ENCODE peak calls at places on chromosome 9, in five cellular contexts. H, B, J, S and W are unnamed samples.
A peak's percentile ranks its signal among the peaks of the same experiment; 100 is the strongest.

GRCh38 chr9:81519816-81520215 is 169.5 kb downstream of the TLE1 start:
- DNase-seq in J (no peak), S (no peak), B (no peak), H (no peak), W (no peak)

GRCh38 chr9:26129216-26129615 is 451.0 kb upstream of the TUSC1 start:
- DNase-seq in B (no peak), H (no peak), S (no peak), J (no peak), W (no peak)

GRCh38 chr9:34988218-34989055 is 1.1 kb upstream of the DNAJB5 start:
- DNase-seq in H (no peak), B (no peak), J (peak; percentile 6), S (no peak), W (no peak)

GRCh38 chr9:134066923-134067851 is 639 bp downstream of the BRD3 start:
- DNase-seq in J (peak; percentile 28), B (no peak), H (peak; percentile 31), S (peak; percentile 64), W (no peak)

GRCh38 chr9:91907387-91908292 is 42.4 kb downstream of the ROR2 start:
- DNase-seq in B (no peak), S (no peak), H (no peak), J (no peak), W (no peak)

GRCh38 chr9:6567140-6567591 is 78.4 kb downstream of the GLDC start:
- DNase-seq in S (no peak), B (no peak), J (peak; percentile 92), H (no peak), W (peak; percentile 97)

GRCh38 chr9:80175286-80175906 is 603.6 kb downstream of the TLE4 start:
- DNase-seq in S (no peak), B (peak; percentile 23), H (peak; percentile 35), J (peak; percentile 72), W (no peak)

GRCh38 chr9:96050048-96050875 is 174.8 kb downstream of the ERCC6L2 start:
- DNase-seq in H (no peak), S (no peak), B (no peak), J (no peak), W (no peak)

GRCh38 chr9:120765910-120766309 is 27.3 kb downstream of the FBXW2 start:
- DNase-seq in H (no peak), B (no peak), J (no peak), S (no peak), W (no peak)

GRCh38 chr9:94904806-94905205 is 178.3 kb downstream of the AOPEP start:
- DNase-seq in S (no peak), B (peak; percentile 25), J (no peak), H (no peak), W (no peak)

GRCh38 chr9:14661421-14662059 is 31.7 kb downstream of the ZDHHC21 start:
- DNase-seq in H (no peak), J (peak; percentile 60), S (no peak), B (peak; percentile 27), W (no peak)

GRCh38 chr9:7097040-7097715 is 339.4 kb downstream of the KDM4C start:
- DNase-seq in J (no peak), H (no peak), B (no peak), S (no peak), W (peak; percentile 2)

GRCh38 chr9:116165912-116166311 is 12.3 kb downstream of the PAPPA start:
- DNase-seq in J (peak; percentile 54), H (no peak), B (no peak), S (no peak), W (no peak)

GRCh38 chr9:111661802-111662491 is 542 bp downstream of the GNG10 start:
- DNase-seq in B (no peak), H (peak; percentile 44), S (peak; percentile 58), J (peak; percentile 34), W (no peak)

GRCh38 chr9:15286288-15286834 is 20.7 kb downstream of the TTC39B start:
- DNase-seq in S (no peak), H (no peak), B (no peak), J (no peak), W (no peak)

GRCh38 chr9:35385042-35385441 is 104.9 kb upstream of the RUSC2 start:
- DNase-seq in B (no peak), J (peak; percentile 81), H (no peak), S (no peak), W (no peak)

GRCh38 chr9:95363051-95363841 is 45.7 kb upstream of the FANCC start:
- DNase-seq in J (peak; percentile 39), B (no peak), H (no peak), S (no peak), W (no peak)

GRCh38 chr9:108687360-108687981 is 168.3 kb downstream of the ACTL7B start:
- DNase-seq in B (no peak), S (no peak), J (peak; percentile 44), H (no peak), W (peak; percentile 59)

DNA sequence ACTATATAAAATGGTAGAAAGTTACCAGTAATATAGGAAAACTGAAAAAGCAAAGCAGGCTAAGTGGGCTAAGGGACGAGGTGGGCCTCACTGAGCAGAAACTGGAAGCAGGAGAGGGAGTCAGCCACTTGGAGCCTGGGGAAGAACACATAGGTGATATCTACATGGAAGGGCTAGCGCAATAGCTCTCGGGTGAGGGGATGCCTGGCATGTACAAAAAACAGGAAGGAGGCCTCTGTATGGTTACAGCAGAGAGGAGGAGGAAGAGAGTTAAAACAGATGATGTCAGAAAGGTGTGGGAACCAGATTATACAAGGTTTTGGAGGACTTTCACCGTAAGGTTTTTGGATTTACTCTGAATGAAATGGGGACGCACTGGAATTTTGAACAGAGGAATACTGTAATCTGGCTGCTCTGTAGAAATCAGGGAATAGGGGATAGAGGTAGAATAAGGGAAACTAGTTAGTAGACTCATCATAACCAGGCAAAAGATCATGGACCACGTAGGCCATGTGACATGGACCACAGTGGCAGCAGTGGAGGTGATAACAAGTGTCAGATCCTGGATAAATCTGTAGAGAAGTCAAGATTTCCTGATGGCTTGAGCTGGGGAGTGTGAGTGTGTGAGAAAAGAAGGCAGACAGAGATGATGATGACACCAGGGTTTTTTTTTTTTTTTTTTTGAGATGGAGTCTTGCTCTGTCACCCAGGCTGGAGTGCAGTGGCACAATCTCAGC is 52.6 kb downstream of the FNBP1 start:
- DNase-seq in J (no peak), H (peak; percentile 41), S (no peak), B (no peak), W (no peak)
- H3K27ac ChIP-seq in J (no peak overlapping the region), H (peak overlapping the region; percentile 86), S (peak overlapping the region; percentile 33), B (no peak overlapping the region), W (no peak overlapping the region)

DNA sequence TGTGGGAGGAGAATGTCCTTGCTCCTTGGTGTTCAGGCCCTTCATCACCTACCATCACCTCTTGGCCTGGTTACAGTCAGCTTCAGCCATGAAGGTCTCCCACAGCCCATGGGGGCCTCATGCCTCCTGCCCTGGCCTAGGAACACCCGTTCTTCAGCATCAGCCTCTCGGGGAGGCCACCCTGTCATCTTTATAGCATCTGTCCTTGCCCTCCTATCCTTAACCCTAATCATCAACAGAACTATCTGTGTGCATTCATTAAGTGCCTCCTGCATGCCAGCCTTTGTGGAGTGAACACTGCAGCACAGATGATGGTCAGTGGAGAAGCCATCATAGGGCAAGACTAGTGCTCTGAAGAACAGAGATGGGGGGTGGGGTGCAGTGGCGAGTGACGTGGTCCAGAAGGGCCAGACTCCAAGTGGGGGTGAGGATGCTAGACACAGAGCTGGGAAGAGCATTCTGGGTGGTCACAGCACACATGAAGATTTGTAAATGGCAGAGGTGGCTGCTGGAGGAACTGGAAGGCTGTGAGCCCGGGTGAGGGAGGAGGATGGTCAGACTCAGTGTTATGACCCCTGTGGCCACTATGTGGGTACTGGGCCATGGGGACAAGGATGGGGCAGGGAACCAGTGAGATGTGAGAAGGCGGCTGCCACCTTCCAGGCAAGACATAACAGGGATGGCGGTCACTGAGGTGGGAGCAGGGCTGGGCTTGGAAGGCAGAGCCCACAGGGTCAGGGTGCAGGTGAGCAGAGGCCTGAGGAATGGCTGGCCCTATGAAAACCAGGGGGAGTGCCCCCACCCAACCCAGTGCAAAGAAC is 3.6 kb upstream of the CARD19 start:
- DNase-seq in J (no peak), H (no peak), B (no peak), S (peak; percentile 46), W (no peak)
- H3K27ac ChIP-seq in J (peak overlapping the region; percentile 56), H (no peak overlapping the region), B (no peak overlapping the region), S (no peak overlapping the region), W (peak overlapping the region; percentile 72)

GRCh38 chr9:127868278-127868903 is 9.1 kb downstream of the AK1 start:
- DNase-seq in S (no peak), B (no peak), H (no peak), J (no peak), W (no peak)

GRCh38 chr9:127867356-127868277 is 9.9 kb downstream of the AK1 start:
- DNase-seq in J (no peak), H (no peak), B (no peak), S (no peak), W (no peak)

GRCh38 chr9:127863179-127863578 is 8.7 kb upstream of the ENG start:
- DNase-seq in S (no peak), J (no peak), H (no peak), B (no peak), W (no peak)

GRCh38 chr9:127866535-127866934 is 10.9 kb downstream of the AK1 start:
- DNase-seq in J (no peak), B (no peak), S (no peak), H (no peak), W (no peak)

GRCh38 chr9:127865645-127866464 is 11.4 kb upstream of the ENG start:
- DNase-seq in S (no peak), B (no peak), H (no peak), J (no peak), W (no peak)
- H3K27ac ChIP-seq in S (no peak overlapping the region), B (no peak overlapping the region), H (no peak overlapping the region), J (no peak overlapping the region), W (no peak overlapping the region)

DNA sequence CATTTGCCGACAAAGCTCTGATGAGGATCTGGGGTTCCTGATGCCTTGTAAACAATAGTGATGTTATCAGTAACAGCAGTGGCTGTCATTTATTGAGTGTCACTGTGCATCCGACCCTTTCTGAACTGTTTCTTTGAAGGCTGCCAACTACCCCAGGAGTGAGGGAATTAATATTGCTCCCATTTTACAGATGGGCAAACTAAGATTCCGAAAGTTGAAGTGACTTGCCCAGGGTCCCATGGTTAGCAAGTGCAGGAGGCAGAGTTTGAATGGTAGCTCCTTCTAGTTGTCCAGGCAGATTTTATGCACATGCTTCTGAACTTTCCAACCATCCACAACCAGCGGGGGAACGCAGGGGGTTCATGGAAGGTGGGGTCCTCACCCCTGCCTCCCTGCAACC is 81.9 kb downstream of the COL27A1 start:
- DNase-seq in H (no peak), S (no peak), B (no peak), J (no peak), W (no peak)
- H3K27ac ChIP-seq in H (no peak overlapping the region), S (no peak overlapping the region), B (no peak overlapping the region), J (no peak overlapping the region), W (no peak overlapping the region)

GRCh38 chr9:125544474-125544873 is 162.5 kb downstream of the MAPKAP1 start:
- DNase-seq in H (no peak), B (no peak), S (no peak), J (no peak), W (no peak)
- H3K27ac ChIP-seq in H (no peak overlapping the region), B (no peak overlapping the region), S (no peak overlapping the region), J (peak overlapping the region; percentile 18), W (no peak overlapping the region)

DNA sequence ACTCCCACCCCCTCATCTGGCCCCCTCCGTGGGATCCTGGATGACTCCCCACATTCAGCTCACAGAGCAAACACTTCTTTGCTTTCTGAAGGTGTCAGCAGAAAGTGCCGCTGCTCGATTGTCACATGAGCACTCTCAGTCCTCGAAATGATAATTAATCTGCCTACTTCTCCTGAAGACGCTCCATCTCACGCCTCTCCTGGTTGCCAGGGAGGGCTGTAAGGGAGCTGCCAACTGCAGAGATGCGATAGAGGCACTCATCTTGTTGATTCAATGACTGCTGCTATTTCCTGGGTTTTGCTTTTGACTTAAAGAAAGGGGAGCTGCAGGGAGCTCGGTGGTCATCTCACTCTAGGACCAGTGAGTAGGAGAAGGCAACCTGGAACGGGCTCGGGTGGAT is 206.5 kb downstream of the DAB2IP start:
- DNase-seq in J (no peak), S (no peak), B (no peak), H (no peak), W (no peak)
- H3K27ac ChIP-seq in J (no peak overlapping the region), S (no peak overlapping the region), B (no peak overlapping the region), H (no peak overlapping the region), W (no peak overlapping the region)

GRCh38 chr9:97512966-97513560 is 11.6 kb downstream of the TMOD1 start:
- DNase-seq in J (no peak), S (no peak), H (no peak), B (no peak), W (no peak)
- H3K27ac ChIP-seq in J (no peak overlapping the region), S (no peak overlapping the region), H (no peak overlapping the region), B (no peak overlapping the region), W (no peak overlapping the region)